ENCODE peak calls at places on chromosome 16, in eight cellular contexts. A is uterus, J is prostate gland, E is upper lobe of left lung, L is transverse colon, G is breast epithelium, N is esophagus squamous epithelium, O is K562. F is an unnamed sample.
A peak's percentile ranks its signal among the peaks of the same experiment; 100 is the strongest.

GRCh38 chr16:82700541-82701240 is 73.9 kb downstream of the CDH13 start:
- DNase-seq in G (no peak), E (no peak), A (no peak), O (no peak), J (no peak), L (no peak), N (no peak), F (no peak)

GRCh38 chr16:54175552-54176375 is 110.8 kb downstream of the IRX3 start:
- DNase-seq in A (no peak), O (no peak), L (no peak), G (no peak), E (no peak), J (no peak), N (no peak), F (no peak)

GRCh38 chr16:84828322-84828721 is 8.5 kb downstream of the CRISPLD2 start:
- DNase-seq in J (no peak), O (no peak), A (peak; percentile 14), G (no peak), N (no peak), L (no peak), E (no peak), F (no peak)

GRCh38 chr16:72673118-72673517 is 374.8 kb downstream of the ZFHX3 start:
- DNase-seq in J (no peak), G (no peak), A (no peak), L (no peak), E (no peak), N (no peak), O (no peak), F (no peak)

GRCh38 chr16:57823836-57824235 is 21.5 kb upstream of the KIFC3 start:
- DNase-seq in O (no peak), L (no peak), N (no peak), G (peak; percentile 79), E (no peak), J (no peak), A (no peak), F (no peak)

GRCh38 chr16:8673611-8674412 is 605 bp upstream of the ABAT start:
- DNase-seq in J (no peak), N (no peak), L (no peak), O (no peak), A (no peak), G (no peak), E (no peak), F (no peak)

GRCh38 chr16:85100265-85100664 is 12.0 kb downstream of the CIBAR2 start:
- DNase-seq in G (no peak), A (no peak), E (no peak), L (no peak), O (no peak), N (no peak), J (no peak), F (no peak)

GRCh38 chr16:48158296-48158695 is 2.5 kb upstream of the ABCC12 start:
- DNase-seq in L (no peak), E (no peak), J (no peak), O (no peak), N (no peak), G (peak; percentile 30), A (no peak), F (no peak)

GRCh38 chr16:30659507-30660423 is 1.5 kb downstream of the FBRS start:
- DNase-seq in O (peak; percentile 39), E (no peak), L (peak; percentile 46), G (no peak), J (peak; percentile 49), N (no peak), A (no peak), F (peak; percentile 68)

GRCh38 chr16:28610595-28611270 is 889 bp upstream of the SULT1A1 start:
- DNase-seq in N (no peak), O (no peak), G (no peak), A (no peak), J (no peak), E (no peak), L (peak; percentile 45), F (no peak)

GRCh38 chr16:76653390-76654026 is 376.3 kb downstream of the CNTNAP4 start:
- DNase-seq in L (no peak), J (no peak), A (no peak), N (no peak), O (peak; percentile 16), E (no peak), G (no peak), F (no peak)

GRCh38 chr16:79899316-79900110 is 299.0 kb upstream of the MAF start:
- DNase-seq in N (no peak), A (no peak), O (no peak), E (no peak), L (no peak), J (no peak), G (no peak), F (no peak)

GRCh38 chr16:85146922-85147651 is 34.8 kb upstream of the CIBAR2 start:
- DNase-seq in N (no peak), O (no peak), A (no peak), J (no peak), G (no peak), L (no peak), E (no peak), F (peak; percentile 85)

GRCh38 chr16:15788846-15789239 is 68.0 kb downstream of the MYH11 start:
- DNase-seq in G (no peak), L (no peak), O (no peak), E (no peak), N (no peak), J (no peak), A (no peak), F (no peak)

GRCh38 chr16:82935781-82936180 is 309.0 kb downstream of the CDH13 start:
- DNase-seq in A (no peak), L (no peak), G (no peak), O (no peak), J (no peak), N (no peak), E (no peak), F (no peak)

GRCh38 chr16:70018254-70018653 is 67.1 kb downstream of the CLEC18A start:
- DNase-seq in L (peak; percentile 23), J (peak; percentile 5), O (peak; percentile 9), N (no peak), E (no peak), A (no peak), G (no peak), F (peak; percentile 23)

GRCh38 chr16:50675686-50676610 is 5.2 kb downstream of the SNX20 start:
- DNase-seq in L (no peak), O (no peak), G (no peak), J (peak; percentile 27), E (no peak), N (no peak), A (no peak), F (no peak)

GRCh38 chr16:66809765-66810164 is 8.4 kb upstream of the TERB1 start:
- DNase-seq in G (no peak), J (no peak), O (no peak), E (no peak), N (no peak), A (no peak), L (no peak), F (no peak)
- H3K4me3 ChIP-seq in G (no peak overlapping the region), J (no peak overlapping the region), O (no peak overlapping the region), E (no peak overlapping the region), N (no peak overlapping the region), A (no peak overlapping the region), L (no peak overlapping the region), F (no peak overlapping the region)

GRCh38 chr16:1021553-1022160 is 40.1 kb downstream of the SOX8 start:
- DNase-seq in O (no peak), L (no peak), N (no peak), E (peak; percentile 74), A (no peak), J (no peak), G (no peak), F (no peak)
- H3K27me3 ChIP-seq in O (peaks cover 91% of the 10 kb centered on the region), L (peaks cover 54% of the 10 kb centered on the region), N (no peaks in the 10 kb centered on the region), E (no peaks in the 10 kb centered on the region), A (no peaks in the 10 kb centered on the region), J (peaks cover 22% of the 10 kb centered on the region), G (peaks cover 16% of the 10 kb centered on the region), F (peaks cover 43% of the 10 kb centered on the region)

GRCh38 chr16:88923450-88923849 is 53.6 kb downstream of the CBFA2T3 start:
- DNase-seq in A (no peak), L (no peak), O (no peak), N (no peak), G (no peak), J (no peak), E (peak; percentile 48), F (no peak)

GRCh38 chr16:88922826-88923410 is 54.1 kb downstream of the CBFA2T3 start:
- DNase-seq in G (no peak), J (no peak), N (no peak), O (no peak), A (no peak), E (peak; percentile 45), L (no peak), F (no peak)

GRCh38 chr16:88922114-88922825 is 54.7 kb downstream of the CBFA2T3 start:
- DNase-seq in N (no peak), E (peak; percentile 87), A (peak; percentile 71), J (peak; percentile 80), L (peak; percentile 67), G (no peak), O (no peak), F (peak; percentile 93)

GRCh38 chr16:88921603-88921995 is 55.1 kb upstream of the PABPN1L start:
- DNase-seq in E (peak; percentile 41), O (no peak), G (no peak), J (no peak), N (no peak), L (no peak), A (no peak), F (no peak)

GRCh38 chr16:88920618-88921602 is 54.5 kb upstream of the PABPN1L start:
- DNase-seq in J (peak; percentile 65), A (peak; percentile 67), G (no peak), O (peak; percentile 37), N (no peak), L (peak; percentile 70), E (peak; percentile 89), F (peak; percentile 85)
- TF ChIP-seq POLR2A in J (no peak), A (no peak), G (no peak), O (no peak), N (no peak), L (no peak), E (no peak), F (no peak)

GRCh38 chr16:12010388-12011251 is 34.1 kb downstream of the SNX29 start:
- DNase-seq in L (no peak), O (no peak), A (no peak), N (no peak), G (no peak), J (no peak), E (no peak), F (no peak)
- H3K4me3 ChIP-seq in L (no peak overlapping the region), O (no peak overlapping the region), A (no peak overlapping the region), N (no peak overlapping the region), G (no peak overlapping the region), J (no peak overlapping the region), E (no peak overlapping the region), F (no peak overlapping the region)

DNA sequence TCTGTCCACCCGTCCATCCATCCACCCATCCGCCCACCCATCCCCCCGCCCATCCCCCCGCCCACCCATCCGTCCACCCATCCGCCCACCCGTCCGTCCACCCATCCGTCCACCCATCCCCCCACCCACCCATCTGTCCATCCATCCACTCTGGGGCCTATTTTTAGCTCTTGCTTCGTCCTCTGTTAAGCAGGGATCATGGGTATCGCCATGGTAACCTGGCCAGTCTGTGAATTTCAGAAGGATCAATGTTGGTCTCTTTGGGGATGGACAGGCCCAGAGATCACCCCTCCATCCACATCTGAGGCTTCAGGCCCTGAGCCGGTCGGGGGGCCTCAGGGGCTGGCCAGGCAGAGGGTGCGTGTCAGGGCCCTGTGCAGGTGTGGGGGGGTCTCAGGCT is 15.2 kb upstream of the DPEP1 start:
- DNase-seq in N (no peak), E (no peak), G (no peak), L (no peak), O (no peak), A (no peak), J (no peak), F (no peak)
- H3K27me3 ChIP-seq in N (no peaks in the 10 kb centered on the region), E (no peaks in the 10 kb centered on the region), G (no peaks in the 10 kb centered on the region), L (peaks cover 17% of the 10 kb centered on the region), O (no peaks in the 10 kb centered on the region), A (no peaks in the 10 kb centered on the region), J (no peaks in the 10 kb centered on the region), F (no peaks in the 10 kb centered on the region)